ENCODE peak calls at places on chromosomes 13 and 19, in seven cellular contexts. One of them, this sample, is unnamed.

GRCh38 chr19:38666662-38667448 is 19.4 kb downstream of the ACTN4 start:
- DNase-seq in heart right ventricle: no peak
- DNase-seq in fibroblast of the aortic adventitia: peak
- DNase-seq in cardiac fibroblast: peak
- DNase-seq in small intestine: peak
- DNase-seq in prostate gland: no peak
- DNase-seq in colonic mucosa: no peak
- DNase-seq in this sample: peak

GRCh38 chr13:42696191-42696590 is 85.2 kb upstream of the FAM216B start:
- DNase-seq in heart right ventricle: no peak
- DNase-seq in fibroblast of the aortic adventitia: peak
- DNase-seq in cardiac fibroblast: peak
- DNase-seq in small intestine: no peak
- DNase-seq in prostate gland: no peak
- DNase-seq in colonic mucosa: no peak
- DNase-seq in this sample: no peak

GRCh38 chr19:29587518-29587986 is 18.5 kb upstream of the POP4 start:
- DNase-seq in heart right ventricle: no peak
- DNase-seq in fibroblast of the aortic adventitia: no peak
- DNase-seq in cardiac fibroblast: no peak
- DNase-seq in small intestine: peak
- DNase-seq in prostate gland: no peak
- DNase-seq in colonic mucosa: no peak
- DNase-seq in this sample: no peak

GRCh38 chr13:50275392-50276063 is 260.3 kb downstream of the KCNRG start:
- DNase-seq in heart right ventricle: no peak
- DNase-seq in fibroblast of the aortic adventitia: no peak
- DNase-seq in cardiac fibroblast: no peak
- DNase-seq in small intestine: peak
- DNase-seq in prostate gland: no peak
- DNase-seq in colonic mucosa: no peak
- DNase-seq in this sample: no peak

GRCh38 chr13:29884671-29885424 is 34.4 kb upstream of the UBL3 start:
- DNase-seq in heart right ventricle: no peak
- DNase-seq in fibroblast of the aortic adventitia: peak
- DNase-seq in cardiac fibroblast: peak
- DNase-seq in small intestine: no peak
- DNase-seq in prostate gland: no peak
- DNase-seq in colonic mucosa: no peak
- DNase-seq in this sample: no peak

GRCh38 chr19:13234518-13234917 is 84.3 kb downstream of the IER2 start:
- DNase-seq in heart right ventricle: peak
- DNase-seq in fibroblast of the aortic adventitia: peak
- DNase-seq in cardiac fibroblast: peak
- DNase-seq in small intestine: peak
- DNase-seq in prostate gland: peak
- DNase-seq in colonic mucosa: peak
- DNase-seq in this sample: peak

GRCh38 chr13:97944396-97945029 is 9.0 kb upstream of the IPO5 start:
- DNase-seq in heart right ventricle: no peak
- DNase-seq in fibroblast of the aortic adventitia: peak
- DNase-seq in cardiac fibroblast: peak
- DNase-seq in small intestine: no peak
- DNase-seq in prostate gland: no peak
- DNase-seq in colonic mucosa: no peak
- DNase-seq in this sample: no peak

GRCh38 chr19:38239816-38240215 is 15.8 kb upstream of the DPF1 start:
- DNase-seq in heart right ventricle: no peak
- DNase-seq in fibroblast of the aortic adventitia: no peak
- DNase-seq in cardiac fibroblast: no peak
- DNase-seq in small intestine: no peak
- DNase-seq in prostate gland: no peak
- DNase-seq in colonic mucosa: no peak
- DNase-seq in this sample: no peak

GRCh38 chr19:10520652-10521318 is 3.5 kb upstream of the S1PR5 start:
- DNase-seq in heart right ventricle: no peak
- DNase-seq in fibroblast of the aortic adventitia: no peak
- DNase-seq in cardiac fibroblast: no peak
- DNase-seq in small intestine: no peak
- DNase-seq in prostate gland: peak
- DNase-seq in colonic mucosa: no peak
- DNase-seq in this sample: no peak

GRCh38 chr13:48411281-48412099 is 1.4 kb downstream of the LPAR6 start:
- DNase-seq in heart right ventricle: no peak
- DNase-seq in fibroblast of the aortic adventitia: peak
- DNase-seq in cardiac fibroblast: no peak
- DNase-seq in small intestine: peak
- DNase-seq in prostate gland: no peak
- DNase-seq in colonic mucosa: peak
- DNase-seq in this sample: no peak
- H3K4me3 ChIP-seq in heart right ventricle: peak
- H3K4me3 ChIP-seq in fibroblast of the aortic adventitia: peak
- H3K4me3 ChIP-seq in cardiac fibroblast: peak
- H3K4me3 ChIP-seq in small intestine: peak
- H3K4me3 ChIP-seq in prostate gland: peak
- H3K4me3 ChIP-seq in colonic mucosa: peak
- H3K4me3 ChIP-seq in this sample: peak

GRCh38 chr19:48614436-48615144 is at the start of gene FAM83E:
- DNase-seq in heart right ventricle: no peak
- DNase-seq in fibroblast of the aortic adventitia: no peak
- DNase-seq in cardiac fibroblast: no peak
- DNase-seq in small intestine: peak
- DNase-seq in prostate gland: peak
- DNase-seq in colonic mucosa: peak
- DNase-seq in this sample: peak
- H3K4me3 ChIP-seq in heart right ventricle: no peak
- H3K4me3 ChIP-seq in fibroblast of the aortic adventitia: no peak
- H3K4me3 ChIP-seq in cardiac fibroblast: no peak
- H3K4me3 ChIP-seq in small intestine: peak
- H3K4me3 ChIP-seq in prostate gland: no peak
- H3K4me3 ChIP-seq in colonic mucosa: peak
- H3K4me3 ChIP-seq in this sample: no peak

GRCh38 chr19:1882786-1883692 is 2.3 kb downstream of the ABHD17A start:
- DNase-seq in heart right ventricle: no peak
- DNase-seq in fibroblast of the aortic adventitia: no peak
- DNase-seq in cardiac fibroblast: no peak
- DNase-seq in small intestine: no peak
- DNase-seq in prostate gland: no peak
- DNase-seq in colonic mucosa: no peak
- DNase-seq in this sample: no peak

GRCh38 chr19:1883784-1884183 is 1.5 kb downstream of the ABHD17A start:
- DNase-seq in heart right ventricle: no peak
- DNase-seq in fibroblast of the aortic adventitia: no peak
- DNase-seq in cardiac fibroblast: no peak
- DNase-seq in small intestine: peak
- DNase-seq in prostate gland: no peak
- DNase-seq in colonic mucosa: no peak
- DNase-seq in this sample: no peak

GRCh38 chr19:1884291-1884718 is 991 bp downstream of the ABHD17A start:
- DNase-seq in heart right ventricle: no peak
- DNase-seq in fibroblast of the aortic adventitia: no peak
- DNase-seq in cardiac fibroblast: no peak
- DNase-seq in small intestine: peak
- DNase-seq in prostate gland: no peak
- DNase-seq in colonic mucosa: peak
- DNase-seq in this sample: no peak

GRCh38 chr19:1882089-1882785 is 3.1 kb downstream of the ABHD17A start:
- DNase-seq in heart right ventricle: no peak
- DNase-seq in fibroblast of the aortic adventitia: no peak
- DNase-seq in cardiac fibroblast: no peak
- DNase-seq in small intestine: peak
- DNase-seq in prostate gland: no peak
- DNase-seq in colonic mucosa: no peak
- DNase-seq in this sample: no peak

GRCh38 chr19:1880611-1881392 is 4.5 kb downstream of the ABHD17A start:
- DNase-seq in heart right ventricle: no peak
- DNase-seq in fibroblast of the aortic adventitia: no peak
- DNase-seq in cardiac fibroblast: no peak
- DNase-seq in small intestine: no peak
- DNase-seq in prostate gland: no peak
- DNase-seq in colonic mucosa: no peak
- DNase-seq in this sample: peak
- H3K4me3 ChIP-seq in heart right ventricle: peak
- H3K4me3 ChIP-seq in fibroblast of the aortic adventitia: no peak
- H3K4me3 ChIP-seq in cardiac fibroblast: no peak
- H3K4me3 ChIP-seq in small intestine: no peak
- H3K4me3 ChIP-seq in prostate gland: no peak
- H3K4me3 ChIP-seq in colonic mucosa: no peak
- H3K4me3 ChIP-seq in this sample: no peak

DNA sequence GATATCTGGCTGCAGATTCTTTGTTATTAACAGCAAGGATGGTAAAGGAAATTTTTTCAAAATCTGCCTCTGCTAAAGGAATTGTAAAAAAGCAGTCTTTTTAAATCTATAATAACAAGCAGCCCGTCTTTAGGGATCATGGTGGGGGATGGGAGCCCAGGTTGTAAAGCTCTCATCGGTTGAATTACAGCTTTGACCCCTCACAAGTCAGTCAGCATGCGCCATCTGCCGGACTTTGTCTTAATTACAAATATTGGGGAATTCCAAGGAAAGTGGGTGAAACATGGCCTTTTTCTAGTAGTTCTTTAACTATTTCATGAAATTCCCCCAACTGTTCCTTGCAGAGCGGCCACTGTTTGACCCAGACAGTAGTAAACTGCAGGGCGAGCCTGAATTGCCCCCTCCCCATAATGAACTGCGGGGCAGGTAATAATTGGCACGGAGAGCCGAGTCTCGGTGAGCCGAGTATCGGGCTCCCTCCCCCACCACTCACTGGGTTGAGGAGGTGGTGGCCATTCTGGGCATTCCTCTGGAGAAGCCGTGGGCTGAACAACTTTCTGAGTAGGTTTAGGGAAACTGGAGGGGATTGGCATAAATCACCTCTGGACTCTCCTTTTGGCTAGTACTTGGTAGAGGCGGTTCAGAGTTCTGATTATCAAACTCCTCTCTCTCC is 11.6 kb downstream of the ZNF578 start:
- DNase-seq in heart right ventricle: no peak
- DNase-seq in fibroblast of the aortic adventitia: no peak
- DNase-seq in cardiac fibroblast: no peak
- DNase-seq in small intestine: no peak
- DNase-seq in prostate gland: no peak
- DNase-seq in colonic mucosa: no peak
- DNase-seq in this sample: no peak
- H3K4me3 ChIP-seq in heart right ventricle: no peak
- H3K4me3 ChIP-seq in fibroblast of the aortic adventitia: no peak
- H3K4me3 ChIP-seq in cardiac fibroblast: no peak
- H3K4me3 ChIP-seq in small intestine: no peak
- H3K4me3 ChIP-seq in prostate gland: no peak
- H3K4me3 ChIP-seq in colonic mucosa: no peak
- H3K4me3 ChIP-seq in this sample: no peak

GRCh38 chr19:50326101-50326664 is 3.0 kb downstream of the KCNC3 start:
- DNase-seq in heart right ventricle: no peak
- DNase-seq in fibroblast of the aortic adventitia: no peak
- DNase-seq in cardiac fibroblast: no peak
- DNase-seq in small intestine: no peak
- DNase-seq in prostate gland: no peak
- DNase-seq in colonic mucosa: no peak
- DNase-seq in this sample: no peak
- H3K4me3 ChIP-seq in heart right ventricle: no peak
- H3K4me3 ChIP-seq in fibroblast of the aortic adventitia: no peak
- H3K4me3 ChIP-seq in cardiac fibroblast: no peak
- H3K4me3 ChIP-seq in small intestine: no peak
- H3K4me3 ChIP-seq in prostate gland: no peak
- H3K4me3 ChIP-seq in colonic mucosa: no peak
- H3K4me3 ChIP-seq in this sample: no peak

DNA sequence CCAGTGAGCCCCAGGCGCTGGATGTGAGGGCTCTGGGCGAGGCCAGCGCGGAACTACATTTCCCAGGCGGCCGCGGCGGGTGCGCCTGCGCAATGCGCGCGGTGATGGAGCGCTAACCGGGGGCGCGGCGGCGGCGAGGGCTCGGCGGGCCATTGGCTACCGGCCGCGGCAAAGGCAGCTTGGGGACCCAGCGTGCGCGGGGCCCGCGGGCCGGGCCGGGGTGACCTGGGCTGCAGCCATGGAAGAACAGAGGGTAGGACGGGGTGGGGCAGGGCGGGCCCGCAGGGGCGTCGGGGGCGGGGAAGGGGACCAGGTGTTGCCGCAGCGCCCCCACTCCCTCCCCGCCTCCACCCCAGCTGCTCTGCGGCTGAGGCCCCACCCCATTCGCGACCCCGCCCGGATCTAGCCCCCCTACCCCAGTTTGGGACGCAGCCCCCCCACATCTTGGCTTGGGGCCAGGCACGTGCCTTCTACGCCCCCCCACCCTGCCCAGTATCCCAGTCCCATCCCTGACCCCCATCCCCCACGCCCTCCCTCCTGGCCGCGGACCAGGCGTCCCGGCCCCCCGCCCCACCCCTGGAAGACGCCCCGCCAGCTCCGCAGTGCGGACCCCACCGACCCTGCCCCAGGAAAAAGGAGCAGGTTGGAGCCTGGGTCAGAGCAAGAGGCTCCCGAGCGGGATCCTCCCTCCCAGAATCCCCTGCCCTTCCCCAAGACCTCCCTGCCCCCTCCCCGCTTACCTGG is at the start of gene FSD1:
- DNase-seq in heart right ventricle: peak
- DNase-seq in fibroblast of the aortic adventitia: peak
- DNase-seq in cardiac fibroblast: peak
- DNase-seq in small intestine: no peak
- DNase-seq in prostate gland: no peak
- DNase-seq in colonic mucosa: no peak
- DNase-seq in this sample: no peak
- H3K4me3 ChIP-seq in heart right ventricle: no peak
- H3K4me3 ChIP-seq in fibroblast of the aortic adventitia: peak
- H3K4me3 ChIP-seq in cardiac fibroblast: peak
- H3K4me3 ChIP-seq in small intestine: no peak
- H3K4me3 ChIP-seq in prostate gland: peak
- H3K4me3 ChIP-seq in colonic mucosa: peak
- H3K4me3 ChIP-seq in this sample: no peak

GRCh38 chr13:25420161-25420560 is 48.4 kb downstream of the ATP8A2 start:
- DNase-seq in heart right ventricle: no peak
- DNase-seq in fibroblast of the aortic adventitia: no peak
- DNase-seq in cardiac fibroblast: no peak
- DNase-seq in small intestine: no peak
- DNase-seq in prostate gland: no peak
- DNase-seq in colonic mucosa: no peak
- DNase-seq in this sample: no peak

GRCh38 chr13:25409938-25410337 is 38.2 kb downstream of the ATP8A2 start:
- DNase-seq in heart right ventricle: no peak
- DNase-seq in fibroblast of the aortic adventitia: no peak
- DNase-seq in cardiac fibroblast: no peak
- DNase-seq in small intestine: no peak
- DNase-seq in prostate gland: no peak
- DNase-seq in colonic mucosa: no peak
- DNase-seq in this sample: no peak

DNA sequence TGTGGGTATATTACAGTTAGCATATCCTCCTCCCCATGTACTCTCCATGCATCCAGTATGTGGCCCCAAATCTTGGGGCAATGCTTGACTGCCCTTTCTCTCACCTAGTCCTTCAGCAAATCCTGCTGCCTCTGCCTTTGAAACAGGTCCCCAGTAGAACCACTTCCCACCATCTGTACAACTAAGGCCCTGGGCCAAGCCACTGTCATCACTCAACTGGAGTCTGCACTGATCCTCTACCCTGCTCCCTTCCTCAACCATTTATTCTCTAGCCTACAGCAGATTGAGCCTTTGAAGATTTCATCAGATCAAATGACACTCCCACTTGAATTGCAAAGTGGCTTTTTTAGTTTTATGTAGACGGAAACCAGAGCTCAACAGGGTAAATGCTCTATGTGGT is 43.4 kb downstream of the ATP8A2 start:
- DNase-seq in heart right ventricle: no peak
- DNase-seq in fibroblast of the aortic adventitia: no peak
- DNase-seq in cardiac fibroblast: no peak
- DNase-seq in small intestine: no peak
- DNase-seq in prostate gland: no peak
- DNase-seq in colonic mucosa: no peak
- DNase-seq in this sample: no peak
- H3K4me3 ChIP-seq in heart right ventricle: no peak
- H3K4me3 ChIP-seq in fibroblast of the aortic adventitia: no peak
- H3K4me3 ChIP-seq in cardiac fibroblast: no peak
- H3K4me3 ChIP-seq in small intestine: no peak
- H3K4me3 ChIP-seq in prostate gland: no peak
- H3K4me3 ChIP-seq in colonic mucosa: no peak
- H3K4me3 ChIP-seq in this sample: no peak